ENCODE peak calls at places on chromosome 13, in nine cellular contexts. One of them, this sample, is unnamed.

GRCh38 chr13:51811920-51812328 is 8.0 kb upstream of the DHRS12 start:
- DNase-seq in AG04450: no peak
- DNase-seq in AG10803: no peak
- DNase-seq in WTC11: no peak
- DNase-seq in breast epithelium: no peak
- DNase-seq in CD4-positive, alpha-beta T cell: no peak
- DNase-seq in psoas muscle: no peak
- DNase-seq in spleen: no peak
- DNase-seq in right lobe of liver: no peak
- DNase-seq in this sample: no peak

GRCh38 chr13:87676254-87677042 is 5.3 kb downstream of the SLITRK5 start:
- DNase-seq in spleen: no peak
- DNase-seq in AG04450: no peak
- DNase-seq in CD4-positive, alpha-beta T cell: no peak
- DNase-seq in psoas muscle: no peak
- DNase-seq in WTC11: peak
- DNase-seq in right lobe of liver: no peak
- DNase-seq in breast epithelium: no peak
- DNase-seq in AG10803: no peak
- DNase-seq in this sample: no peak

GRCh38 chr13:50107205-50107604 is 92.0 kb downstream of the KCNRG start:
- DNase-seq in spleen: no peak
- DNase-seq in AG10803: peak
- DNase-seq in right lobe of liver: no peak
- DNase-seq in breast epithelium: no peak
- DNase-seq in psoas muscle: no peak
- DNase-seq in WTC11: no peak
- DNase-seq in AG04450: no peak
- DNase-seq in CD4-positive, alpha-beta T cell: no peak
- DNase-seq in this sample: no peak

GRCh38 chr13:29799041-29799440 is 51.4 kb downstream of the UBL3 start:
- DNase-seq in breast epithelium: no peak
- DNase-seq in CD4-positive, alpha-beta T cell: no peak
- DNase-seq in AG10803: no peak
- DNase-seq in right lobe of liver: no peak
- DNase-seq in spleen: no peak
- DNase-seq in psoas muscle: no peak
- DNase-seq in AG04450: no peak
- DNase-seq in WTC11: no peak
- DNase-seq in this sample: no peak

GRCh38 chr13:102369303-102369702 is 32.5 kb downstream of the FGF14 start:
- DNase-seq in CD4-positive, alpha-beta T cell: no peak
- DNase-seq in AG04450: no peak
- DNase-seq in spleen: no peak
- DNase-seq in breast epithelium: no peak
- DNase-seq in WTC11: no peak
- DNase-seq in right lobe of liver: no peak
- DNase-seq in AG10803: no peak
- DNase-seq in psoas muscle: no peak
- DNase-seq in this sample: no peak

GRCh38 chr13:92804346-92804745 is 422.3 kb upstream of the GPC6 start:
- DNase-seq in WTC11: no peak
- DNase-seq in CD4-positive, alpha-beta T cell: no peak
- DNase-seq in psoas muscle: no peak
- DNase-seq in AG04450: no peak
- DNase-seq in AG10803: peak
- DNase-seq in right lobe of liver: no peak
- DNase-seq in breast epithelium: no peak
- DNase-seq in spleen: no peak
- DNase-seq in this sample: no peak

GRCh38 chr13:48629282-48629681 is 24.4 kb upstream of the CYSLTR2 start:
- DNase-seq in WTC11: no peak
- DNase-seq in spleen: no peak
- DNase-seq in right lobe of liver: no peak
- DNase-seq in breast epithelium: no peak
- DNase-seq in AG04450: no peak
- DNase-seq in AG10803: no peak
- DNase-seq in CD4-positive, alpha-beta T cell: no peak
- DNase-seq in psoas muscle: no peak
- DNase-seq in this sample: no peak

GRCh38 chr13:64278493-64278892 is 2862.8 kb upstream of the PCDH20 start:
- DNase-seq in breast epithelium: no peak
- DNase-seq in AG04450: peak
- DNase-seq in right lobe of liver: no peak
- DNase-seq in AG10803: peak
- DNase-seq in CD4-positive, alpha-beta T cell: no peak
- DNase-seq in psoas muscle: no peak
- DNase-seq in spleen: no peak
- DNase-seq in WTC11: no peak
- DNase-seq in this sample: no peak

GRCh38 chr13:40637644-40638043 is 28.8 kb downstream of the FOXO1 start:
- DNase-seq in CD4-positive, alpha-beta T cell: no peak
- DNase-seq in psoas muscle: no peak
- DNase-seq in breast epithelium: no peak
- DNase-seq in AG04450: no peak
- DNase-seq in AG10803: no peak
- DNase-seq in right lobe of liver: no peak
- DNase-seq in WTC11: no peak
- DNase-seq in spleen: no peak
- DNase-seq in this sample: no peak

GRCh38 chr13:106533101-106533939 is 2.1 kb downstream of the EFNB2 start:
- DNase-seq in psoas muscle: peak
- DNase-seq in CD4-positive, alpha-beta T cell: peak
- DNase-seq in AG04450: peak
- DNase-seq in breast epithelium: peak
- DNase-seq in spleen: peak
- DNase-seq in right lobe of liver: peak
- DNase-seq in AG10803: peak
- DNase-seq in WTC11: peak
- DNase-seq in this sample: peak

GRCh38 chr13:66618702-66619101 is 611.4 kb downstream of the PCDH9 start:
- DNase-seq in AG10803: peak
- DNase-seq in AG04450: peak
- DNase-seq in right lobe of liver: no peak
- DNase-seq in spleen: no peak
- DNase-seq in breast epithelium: no peak
- DNase-seq in psoas muscle: no peak
- DNase-seq in WTC11: no peak
- DNase-seq in CD4-positive, alpha-beta T cell: no peak
- DNase-seq in this sample: no peak

GRCh38 chr13:33251131-33251629 is 34.4 kb downstream of the STARD13 start:
- DNase-seq in WTC11: no peak
- DNase-seq in breast epithelium: no peak
- DNase-seq in AG04450: peak
- DNase-seq in spleen: no peak
- DNase-seq in right lobe of liver: peak
- DNase-seq in CD4-positive, alpha-beta T cell: no peak
- DNase-seq in psoas muscle: peak
- DNase-seq in AG10803: peak
- DNase-seq in this sample: no peak

GRCh38 chr13:98311200-98311548 is 134.1 kb upstream of the RNF113B start:
- DNase-seq in breast epithelium: no peak
- DNase-seq in spleen: no peak
- DNase-seq in right lobe of liver: no peak
- DNase-seq in WTC11: no peak
- DNase-seq in CD4-positive, alpha-beta T cell: no peak
- DNase-seq in AG04450: no peak
- DNase-seq in AG10803: no peak
- DNase-seq in psoas muscle: no peak
- DNase-seq in this sample: no peak

GRCh38 chr13:98308525-98308911 is 131.4 kb upstream of the RNF113B start:
- DNase-seq in CD4-positive, alpha-beta T cell: no peak
- DNase-seq in psoas muscle: no peak
- DNase-seq in WTC11: no peak
- DNase-seq in right lobe of liver: no peak
- DNase-seq in spleen: no peak
- DNase-seq in breast epithelium: no peak
- DNase-seq in AG04450: no peak
- DNase-seq in AG10803: no peak
- DNase-seq in this sample: no peak

GRCh38 chr13:98309569-98310335 is 132.7 kb upstream of the RNF113B start:
- DNase-seq in AG10803: no peak
- DNase-seq in WTC11: no peak
- DNase-seq in psoas muscle: no peak
- DNase-seq in CD4-positive, alpha-beta T cell: no peak
- DNase-seq in AG04450: no peak
- DNase-seq in spleen: no peak
- DNase-seq in right lobe of liver: no peak
- DNase-seq in breast epithelium: no peak
- DNase-seq in this sample: no peak

GRCh38 chr13:98312606-98313005 is 135.5 kb upstream of the RNF113B start:
- DNase-seq in spleen: no peak
- DNase-seq in WTC11: no peak
- DNase-seq in AG04450: no peak
- DNase-seq in AG10803: no peak
- DNase-seq in CD4-positive, alpha-beta T cell: no peak
- DNase-seq in breast epithelium: no peak
- DNase-seq in right lobe of liver: no peak
- DNase-seq in psoas muscle: no peak
- DNase-seq in this sample: no peak

GRCh38 chr13:98310485-98311199 is 133.6 kb upstream of the RNF113B start:
- DNase-seq in spleen: no peak
- DNase-seq in psoas muscle: no peak
- DNase-seq in AG04450: no peak
- DNase-seq in right lobe of liver: no peak
- DNase-seq in CD4-positive, alpha-beta T cell: no peak
- DNase-seq in WTC11: no peak
- DNase-seq in breast epithelium: no peak
- DNase-seq in AG10803: no peak
- DNase-seq in this sample: no peak
- TF ChIP-seq CTCF in spleen: no peak
- TF ChIP-seq CTCF in psoas muscle: no peak
- TF ChIP-seq CTCF in AG04450: no peak
- TF ChIP-seq CTCF in right lobe of liver: no peak
- TF ChIP-seq CTCF in CD4-positive, alpha-beta T cell: no peak
- TF ChIP-seq CTCF in WTC11: no peak
- TF ChIP-seq CTCF in breast epithelium: no peak
- TF ChIP-seq CTCF in AG10803: no peak
- TF ChIP-seq CTCF in this sample: no peak

DNA sequence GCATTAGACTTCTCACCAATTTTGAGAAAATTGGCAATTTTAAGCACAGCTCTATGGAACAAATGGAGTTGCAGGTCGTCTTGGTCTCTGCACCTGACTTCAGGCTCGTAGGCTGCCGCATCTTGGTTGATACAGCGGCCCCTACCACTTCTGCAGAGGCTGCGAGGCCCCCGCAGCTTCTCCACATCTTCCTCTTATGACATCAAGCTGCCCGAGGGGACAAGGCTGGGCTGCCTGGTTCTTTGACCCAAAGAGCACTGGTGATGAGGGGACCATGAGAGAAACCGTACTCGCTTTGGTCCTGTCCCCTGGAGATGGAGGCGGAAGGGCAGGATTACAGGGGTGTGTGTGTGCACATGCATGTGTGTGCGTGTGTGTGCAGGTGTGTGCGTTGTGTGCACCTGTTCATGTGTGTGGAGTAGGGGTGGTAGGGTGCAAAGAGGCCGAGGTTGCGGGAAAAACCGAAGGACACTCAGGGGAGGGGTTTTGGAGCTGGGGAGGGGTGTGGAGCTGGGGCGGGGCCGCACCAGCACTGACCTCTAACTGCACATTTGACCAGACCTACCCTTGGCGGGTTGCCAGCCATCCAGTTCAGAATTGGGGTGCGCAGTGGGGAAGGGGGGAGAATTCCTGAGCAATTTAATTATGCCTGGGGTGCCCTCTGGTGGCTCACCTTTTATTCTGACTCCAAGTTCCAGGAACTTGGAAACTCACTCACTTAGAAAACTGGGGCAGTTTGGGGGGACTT is 65.1 kb upstream of the ARHGEF7 start:
- DNase-seq in spleen: no peak
- DNase-seq in AG04450: no peak
- DNase-seq in psoas muscle: peak
- DNase-seq in WTC11: peak
- DNase-seq in right lobe of liver: no peak
- DNase-seq in CD4-positive, alpha-beta T cell: no peak
- DNase-seq in breast epithelium: no peak
- DNase-seq in AG10803: peak
- DNase-seq in this sample: no peak
- TF ChIP-seq CTCF in spleen: peak
- TF ChIP-seq CTCF in AG04450: peak
- TF ChIP-seq CTCF in psoas muscle: peak
- TF ChIP-seq CTCF in WTC11: no peak
- TF ChIP-seq CTCF in right lobe of liver: peak
- TF ChIP-seq CTCF in CD4-positive, alpha-beta T cell: no peak
- TF ChIP-seq CTCF in breast epithelium: peak
- TF ChIP-seq CTCF in AG10803: peak
- TF ChIP-seq CTCF in this sample: peak

DNA sequence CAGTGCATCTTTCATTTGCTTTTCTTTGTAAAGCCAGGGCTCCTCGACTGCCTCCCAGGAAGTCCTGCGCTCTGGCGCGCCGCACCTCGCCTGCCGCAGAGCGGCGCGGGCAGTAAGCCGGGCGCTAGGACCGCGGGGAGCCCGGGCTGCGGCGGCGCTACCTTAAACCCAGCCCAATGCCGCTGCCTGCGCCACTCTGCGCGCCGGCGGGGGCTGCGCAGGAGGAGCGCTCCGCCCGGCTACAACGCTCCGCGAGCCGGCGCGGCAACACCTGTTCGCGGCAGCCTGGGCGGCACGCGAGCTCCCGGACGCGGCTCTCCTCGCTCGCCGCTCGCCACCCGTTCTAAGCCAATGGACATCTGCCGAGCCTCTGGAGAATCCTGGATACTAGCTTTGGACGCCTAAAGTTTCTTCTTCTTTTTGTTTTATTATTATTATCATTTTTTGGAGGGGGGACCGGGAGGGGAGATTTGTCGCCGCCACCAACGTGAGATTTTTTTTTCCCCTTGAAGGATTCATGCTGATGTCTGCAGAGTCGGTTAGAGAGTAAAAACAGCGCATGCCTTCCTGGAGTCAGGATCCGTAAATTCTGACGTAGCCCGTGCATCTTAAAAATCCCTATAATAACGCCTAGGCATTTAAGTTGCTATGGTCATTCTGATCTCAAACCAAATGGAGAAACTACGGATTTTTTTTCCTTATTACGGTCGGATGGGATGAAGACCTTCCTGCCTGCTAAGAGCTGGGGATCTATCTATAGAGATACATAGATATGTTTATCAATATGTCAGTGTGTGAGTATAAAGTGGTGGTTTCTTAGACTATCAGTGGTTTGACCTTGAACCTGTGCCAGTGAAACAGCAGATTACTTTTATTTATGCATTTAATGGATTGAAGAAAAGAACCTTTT is at the start of gene FGF9:
- DNase-seq in psoas muscle: peak
- DNase-seq in AG04450: no peak
- DNase-seq in right lobe of liver: peak
- DNase-seq in CD4-positive, alpha-beta T cell: peak
- DNase-seq in WTC11: peak
- DNase-seq in breast epithelium: peak
- DNase-seq in AG10803: peak
- DNase-seq in spleen: peak
- DNase-seq in this sample: peak
- TF ChIP-seq CTCF in psoas muscle: no peak
- TF ChIP-seq CTCF in AG04450: peak
- TF ChIP-seq CTCF in right lobe of liver: no peak
- TF ChIP-seq CTCF in CD4-positive, alpha-beta T cell: no peak
- TF ChIP-seq CTCF in WTC11: no peak
- TF ChIP-seq CTCF in breast epithelium: no peak
- TF ChIP-seq CTCF in AG10803: no peak
- TF ChIP-seq CTCF in spleen: no peak
- TF ChIP-seq CTCF in this sample: no peak

GRCh38 chr13:70339738-70340137 is 231.5 kb upstream of the KLHL1 start:
- DNase-seq in WTC11: peak
- DNase-seq in AG04450: no peak
- DNase-seq in right lobe of liver: no peak
- DNase-seq in psoas muscle: no peak
- DNase-seq in breast epithelium: no peak
- DNase-seq in AG10803: no peak
- DNase-seq in CD4-positive, alpha-beta T cell: no peak
- DNase-seq in spleen: no peak
- DNase-seq in this sample: no peak
- TF ChIP-seq CTCF in WTC11: peak
- TF ChIP-seq CTCF in AG04450: no peak
- TF ChIP-seq CTCF in right lobe of liver: peak
- TF ChIP-seq CTCF in psoas muscle: no peak
- TF ChIP-seq CTCF in breast epithelium: no peak
- TF ChIP-seq CTCF in AG10803: no peak
- TF ChIP-seq CTCF in CD4-positive, alpha-beta T cell: no peak
- TF ChIP-seq CTCF in spleen: no peak
- TF ChIP-seq CTCF in this sample: peak